ENCODE peak calls at places on chromosome 7, in nine cellular contexts. F, Q, V, E, O, H, D, C and T are unnamed samples. For H3K4me1, the result is how much of the 10 kb centered on the place peaks cover.

GRCh38 chr7:20176552-20177242 is 40.5 kb downstream of the MACC1 start:
- DNase-seq in F (no peak), Q (no peak), V (no peak), E (no peak), O (no peak), H (no peak), D (no peak), C (no peak), T (no peak)

GRCh38 chr7:26306770-26307169 is 15.1 kb downstream of the SNX10 start:
- DNase-seq in F (no peak), Q (no peak), V (no peak), E (no peak), O (no peak), H (no peak), D (no peak), C (no peak), T (no peak)

GRCh38 chr7:120444650-120445049 is 171.7 kb downstream of the KCND2 start:
- DNase-seq in F (no peak), Q (no peak), V (no peak), E (no peak), O (no peak), H (no peak), D (no peak), C (no peak), T (no peak)

GRCh38 chr7:13050703-13051102 is 363.3 kb downstream of the ARL4A start:
- DNase-seq in F (no peak), Q (no peak), V (peak), E (no peak), O (no peak), H (no peak), D (peak), C (no peak), T (no peak)

GRCh38 chr7:2757904-2758672 is 70.1 kb downstream of the AMZ1 start:
- DNase-seq in F (no peak), Q (peak), V (peak), E (peak), O (no peak), H (no peak), D (peak), C (no peak), T (no peak)

GRCh38 chr7:24836084-24836483 is 78.8 kb upstream of the GSDME start:
- DNase-seq in F (no peak), Q (no peak), V (no peak), E (peak), O (no peak), H (no peak), D (no peak), C (no peak), T (no peak)

GRCh38 chr7:36852017-36852416 is 127.7 kb upstream of the AOAH start:
- DNase-seq in F (no peak), Q (no peak), V (no peak), E (no peak), O (no peak), H (no peak), D (no peak), C (no peak), T (no peak)

GRCh38 chr7:128351296-128352123 is 7.8 kb upstream of the RBM28 start:
- DNase-seq in F (peak), Q (no peak), V (no peak), E (no peak), O (no peak), H (no peak), D (no peak), C (no peak), T (no peak)

DNA sequence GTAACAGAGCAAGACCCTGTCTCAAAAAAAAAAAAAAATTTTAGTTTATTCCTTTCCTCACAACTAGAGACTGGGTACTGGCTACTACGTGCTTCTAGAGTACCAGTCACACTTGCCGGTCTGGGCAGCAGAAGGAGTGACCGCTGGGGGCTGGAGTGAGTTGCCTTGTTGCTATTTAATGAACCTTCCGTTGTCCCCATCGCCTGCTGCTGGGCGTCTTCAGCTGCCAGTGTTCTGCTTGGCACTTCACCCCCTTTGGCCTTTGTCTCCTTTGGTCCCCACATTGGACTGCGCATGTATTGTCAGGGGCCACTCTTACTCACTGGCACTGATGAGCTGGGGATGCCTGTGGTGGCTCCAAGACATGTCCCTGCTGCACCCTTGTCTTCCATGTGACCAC is 110.6 kb downstream of the CLEC2L start:
- DNase-seq in F (no peak), Q (no peak), V (no peak), E (no peak), O (no peak), H (no peak), D (no peak), C (no peak), T (no peak)
- H3K4me1 ChIP-seq in F (under half), Q (under half), V (under half), E (under half), O (under half), H (under half), D (under half), C (under half), T (under half)

DNA sequence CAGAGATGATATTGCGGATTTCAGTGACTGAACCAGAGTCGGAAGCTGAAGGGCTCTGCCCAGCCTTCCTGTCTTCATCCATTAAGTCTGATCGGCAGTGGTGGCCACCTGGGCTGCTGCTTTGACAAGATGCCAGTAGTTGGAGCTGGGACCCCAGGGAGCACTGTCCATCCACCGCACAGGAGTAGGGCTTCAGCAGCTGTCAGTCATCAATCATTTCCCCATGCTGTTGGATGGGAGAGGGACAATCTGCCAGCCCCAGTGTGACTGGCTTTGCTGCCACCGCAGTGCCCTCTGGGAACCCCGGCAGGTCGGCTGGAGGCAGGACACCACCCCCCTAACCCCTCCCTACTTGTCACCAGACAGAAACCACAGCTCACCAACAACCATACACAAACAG is 23.0 kb upstream of the GPR146 start:
- DNase-seq in F (no peak), Q (no peak), V (no peak), E (no peak), O (no peak), H (no peak), D (no peak), C (no peak), T (no peak)
- H3K4me1 ChIP-seq in F (under half), Q (under half), V (under half), E (under half), O (under half), H (under half), D (under half), C (under half), T (under half)

GRCh38 chr7:134850048-134850447 is 70.6 kb downstream of the CALD1 start:
- DNase-seq in F (no peak), Q (no peak), V (no peak), E (no peak), O (no peak), H (no peak), D (no peak), C (no peak), T (no peak)
- H3K4me1 ChIP-seq in F (half or more), Q (under half), V (under half), E (under half), O (under half), H (under half), D (under half), C (under half), T (under half)

GRCh38 chr7:143120696-143121405 is 11.0 kb upstream of the PIP start:
- DNase-seq in F (no peak), Q (no peak), V (no peak), E (no peak), O (no peak), H (no peak), D (no peak), C (no peak), T (no peak)

DNA sequence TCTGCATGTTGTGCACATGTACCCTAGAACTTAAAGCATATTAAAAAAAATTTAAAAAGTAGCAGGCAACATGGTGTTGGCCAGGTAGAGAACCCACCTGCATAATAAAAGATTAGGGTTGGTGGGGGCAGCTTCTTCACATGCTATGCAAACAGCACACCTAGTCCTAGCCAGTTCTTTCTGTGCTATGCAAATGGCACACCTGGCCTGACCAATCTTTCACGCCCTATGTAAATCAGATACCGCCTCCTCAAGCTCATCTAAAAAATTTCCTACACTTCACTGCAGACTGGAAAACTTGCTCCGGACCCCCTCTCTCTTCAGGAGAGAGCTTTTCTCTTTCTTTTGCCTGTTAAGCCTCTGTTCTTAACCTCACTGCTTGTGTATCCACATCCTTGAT is 14.5 kb upstream of the PIP start:
- DNase-seq in F (no peak), Q (no peak), V (no peak), E (no peak), O (no peak), H (no peak), D (no peak), C (no peak), T (no peak)
- H3K4me1 ChIP-seq in F (under half), Q (under half), V (under half), E (under half), O (under half), H (under half), D (under half), C (under half), T (under half)

DNA sequence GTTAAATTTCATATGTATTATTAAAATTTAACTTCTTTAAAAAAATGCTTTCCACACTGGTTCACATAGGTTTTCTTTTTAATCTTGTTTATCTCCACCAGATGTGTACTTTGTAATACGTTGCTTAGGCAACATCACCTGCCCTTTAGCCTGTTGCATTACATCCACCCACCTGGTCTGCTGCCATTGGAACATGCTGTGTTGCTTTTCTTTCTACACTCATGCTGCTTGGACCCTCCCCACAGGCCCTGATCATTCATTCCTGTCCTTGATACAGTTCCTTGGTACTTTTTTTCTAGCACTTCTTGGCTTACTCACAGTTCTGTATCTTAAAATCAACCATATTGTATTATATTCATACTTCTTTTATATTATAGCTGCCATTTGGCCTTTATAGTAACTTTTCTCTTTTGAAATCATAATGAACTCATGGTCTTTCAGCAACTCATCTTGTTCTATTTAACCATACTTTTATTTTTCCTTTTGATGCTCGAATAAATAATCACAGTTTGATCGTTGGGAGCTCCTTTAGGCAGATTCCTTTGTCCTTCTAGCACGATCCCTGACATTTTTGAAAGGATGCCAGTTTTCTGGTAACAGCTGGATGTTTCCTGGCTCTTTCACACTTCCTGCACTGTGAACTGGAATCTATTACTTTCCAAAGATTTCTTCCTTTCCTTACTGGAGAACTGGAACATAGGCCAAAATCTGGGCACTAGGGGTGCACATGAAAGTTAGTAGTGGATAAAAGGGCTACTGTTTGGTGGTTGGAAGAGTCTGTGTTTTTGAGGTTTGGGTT is 125.0 kb downstream of the CDK14 start:
- DNase-seq in F (no peak), Q (peak), V (peak), E (peak), O (peak), H (peak), D (no peak), C (no peak), T (no peak)
- H3K4me1 ChIP-seq in F (under half), Q (under half), V (under half), E (under half), O (under half), H (under half), D (under half), C (under half), T (under half)

DNA sequence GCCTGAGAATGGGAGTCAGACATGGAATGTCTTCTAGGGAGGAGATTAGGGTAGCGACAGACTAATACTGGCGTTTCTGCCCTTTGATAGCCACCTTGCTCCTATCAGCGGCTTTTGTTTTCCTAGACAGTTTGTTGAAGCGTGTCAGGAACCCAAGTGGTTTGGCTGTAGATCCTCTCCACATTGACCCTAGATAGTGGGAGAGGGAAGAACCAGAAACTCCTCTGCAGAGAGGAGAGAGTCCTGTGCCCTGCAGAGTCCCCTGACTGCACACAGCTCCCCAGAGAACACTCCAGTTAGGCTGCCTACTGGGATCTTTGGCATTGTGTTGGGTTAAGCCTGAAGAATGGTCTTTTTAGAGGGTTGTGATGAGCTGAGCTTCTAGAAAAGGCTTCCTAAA is 2.4 kb downstream of the MEPCE start:
- DNase-seq in F (no peak), Q (no peak), V (no peak), E (no peak), O (no peak), H (no peak), D (no peak), C (no peak), T (no peak)
- H3K4me1 ChIP-seq in F (under half), Q (under half), V (under half), E (under half), O (under half), H (half or more), D (under half), C (under half), T (under half)

GRCh38 chr7:96305915-96306314 is 16.0 kb downstream of the SLC25A13 start:
- DNase-seq in F (no peak), Q (no peak), V (no peak), E (no peak), O (no peak), H (no peak), D (no peak), C (no peak), T (no peak)

GRCh38 chr7:96308950-96309263 is 13.0 kb downstream of the SLC25A13 start:
- DNase-seq in F (no peak), Q (no peak), V (no peak), E (no peak), O (no peak), H (no peak), D (no peak), C (no peak), T (no peak)

GRCh38 chr7:96304573-96304972 is 17.3 kb downstream of the SLC25A13 start:
- DNase-seq in F (no peak), Q (no peak), V (no peak), E (no peak), O (no peak), H (no peak), D (peak), C (no peak), T (no peak)

GRCh38 chr7:96308253-96308949 is 13.5 kb downstream of the SLC25A13 start:
- DNase-seq in F (no peak), Q (no peak), V (no peak), E (no peak), O (no peak), H (no peak), D (no peak), C (no peak), T (no peak)

DNA sequence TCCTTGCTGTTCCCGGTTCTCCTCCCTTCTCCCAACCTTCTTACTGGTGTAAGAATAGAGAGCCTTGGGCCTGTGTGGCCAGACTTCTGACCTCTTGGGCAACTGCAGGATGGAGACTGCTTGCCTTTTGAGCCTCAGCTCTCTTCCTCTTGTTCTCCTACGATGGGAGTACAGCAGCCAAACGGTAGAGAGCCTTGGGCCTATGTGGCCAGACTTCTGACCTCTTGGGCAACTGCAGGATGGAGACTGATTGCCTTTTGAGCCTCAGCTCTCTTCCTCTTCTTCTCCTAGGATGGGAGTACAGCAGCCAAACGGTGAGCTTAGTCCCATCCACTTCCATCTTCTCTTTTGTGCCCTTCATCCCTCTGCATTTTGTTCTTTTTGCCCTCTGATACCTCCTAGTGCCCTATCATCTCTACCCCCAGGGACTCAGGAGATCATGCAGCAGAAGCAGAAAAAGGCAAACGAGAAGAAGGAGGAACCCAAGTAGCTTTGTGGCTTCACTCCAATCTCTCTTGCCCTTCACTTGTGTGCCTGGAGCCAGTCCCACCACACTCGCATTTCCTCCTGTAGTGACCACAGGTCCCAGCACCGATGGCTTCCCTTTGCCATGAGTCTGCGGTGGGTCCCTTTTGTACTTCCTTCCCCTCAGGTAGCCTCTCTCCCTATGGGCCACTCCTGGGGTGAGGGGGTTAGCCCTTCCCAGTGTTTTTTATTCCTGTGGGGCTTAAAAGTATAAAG is 15.3 kb downstream of the SLC25A13 start:
- DNase-seq in F (no peak), Q (no peak), V (no peak), E (no peak), O (no peak), H (no peak), D (no peak), C (no peak), T (no peak)
- H3K4me1 ChIP-seq in F (under half), Q (under half), V (under half), E (under half), O (under half), H (half or more), D (under half), C (under half), T (under half)